ENCODE peak calls at places on chromosomes 1 and 21, in six cellular contexts. One of them, this sample, is unnamed.

GRCh38 chr1:5393591-5393990 is 598.6 kb downstream of the NPHP4 start:
- DNase-seq in NCI-H510A treated with DMSO at 0.1 percent for 48 hours: no peak
- DNase-seq in cardiac fibroblast: no peak
- DNase-seq in progenitor cell of endocrine pancreas: no peak
- DNase-seq in glomerular endothelial cell: no peak
- DNase-seq in putamen: no peak
- DNase-seq in this sample: no peak

GRCh38 chr1:233033366-233033765 is 83.0 kb downstream of the NTPCR start:
- DNase-seq in NCI-H510A treated with DMSO at 0.1 percent for 48 hours: no peak
- DNase-seq in cardiac fibroblast: peak
- DNase-seq in progenitor cell of endocrine pancreas: no peak
- DNase-seq in glomerular endothelial cell: no peak
- DNase-seq in putamen: no peak
- DNase-seq in this sample: no peak

GRCh38 chr21:33020558-33021100 is 5.1 kb upstream of the OLIG2 start:
- DNase-seq in NCI-H510A treated with DMSO at 0.1 percent for 48 hours: no peak
- DNase-seq in cardiac fibroblast: no peak
- DNase-seq in progenitor cell of endocrine pancreas: no peak
- DNase-seq in glomerular endothelial cell: no peak
- DNase-seq in putamen: no peak
- DNase-seq in this sample: no peak

GRCh38 chr1:107138767-107139445 is 1.9 kb upstream of the NTNG1 start:
- DNase-seq in NCI-H510A treated with DMSO at 0.1 percent for 48 hours: no peak
- DNase-seq in cardiac fibroblast: no peak
- DNase-seq in progenitor cell of endocrine pancreas: no peak
- DNase-seq in glomerular endothelial cell: no peak
- DNase-seq in putamen: no peak
- DNase-seq in this sample: no peak

GRCh38 chr1:8182034-8182761 is 135.7 kb upstream of the SLC45A1 start:
- DNase-seq in NCI-H510A treated with DMSO at 0.1 percent for 48 hours: peak
- DNase-seq in cardiac fibroblast: peak
- DNase-seq in progenitor cell of endocrine pancreas: no peak
- DNase-seq in glomerular endothelial cell: peak
- DNase-seq in putamen: no peak
- DNase-seq in this sample: no peak

GRCh38 chr1:66943361-66943969 is 18.7 kb downstream of the MIER1 start:
- DNase-seq in NCI-H510A treated with DMSO at 0.1 percent for 48 hours: no peak
- DNase-seq in cardiac fibroblast: peak
- DNase-seq in progenitor cell of endocrine pancreas: no peak
- DNase-seq in glomerular endothelial cell: no peak
- DNase-seq in putamen: no peak
- DNase-seq in this sample: no peak

GRCh38 chr1:223738465-223739365 is 26.4 kb downstream of the CAPN2 start:
- DNase-seq in NCI-H510A treated with DMSO at 0.1 percent for 48 hours: no peak
- DNase-seq in cardiac fibroblast: no peak
- DNase-seq in progenitor cell of endocrine pancreas: no peak
- DNase-seq in glomerular endothelial cell: no peak
- DNase-seq in putamen: no peak
- DNase-seq in this sample: no peak

GRCh38 chr1:14649976-14650375 is 51.5 kb downstream of the KAZN start:
- DNase-seq in NCI-H510A treated with DMSO at 0.1 percent for 48 hours: no peak
- DNase-seq in cardiac fibroblast: no peak
- DNase-seq in progenitor cell of endocrine pancreas: no peak
- DNase-seq in glomerular endothelial cell: no peak
- DNase-seq in putamen: no peak
- DNase-seq in this sample: no peak

GRCh38 chr21:34925597-34925996 is 123.5 kb downstream of the RUNX1 start:
- DNase-seq in NCI-H510A treated with DMSO at 0.1 percent for 48 hours: no peak
- DNase-seq in cardiac fibroblast: no peak
- DNase-seq in progenitor cell of endocrine pancreas: no peak
- DNase-seq in glomerular endothelial cell: no peak
- DNase-seq in putamen: no peak
- DNase-seq in this sample: no peak

GRCh38 chr1:83779565-83779964 is 219.4 kb downstream of the TTLL7 start:
- DNase-seq in NCI-H510A treated with DMSO at 0.1 percent for 48 hours: no peak
- DNase-seq in cardiac fibroblast: no peak
- DNase-seq in progenitor cell of endocrine pancreas: no peak
- DNase-seq in glomerular endothelial cell: no peak
- DNase-seq in putamen: no peak
- DNase-seq in this sample: no peak

GRCh38 chr1:64268653-64269557 is 65.5 kb downstream of the UBE2U start:
- DNase-seq in NCI-H510A treated with DMSO at 0.1 percent for 48 hours: peak
- DNase-seq in cardiac fibroblast: peak
- DNase-seq in progenitor cell of endocrine pancreas: peak
- DNase-seq in glomerular endothelial cell: peak
- DNase-seq in putamen: peak
- DNase-seq in this sample: peak

GRCh38 chr1:223707270-223708000 is 4.9 kb upstream of the CAPN2 start:
- DNase-seq in NCI-H510A treated with DMSO at 0.1 percent for 48 hours: peak
- DNase-seq in cardiac fibroblast: peak
- DNase-seq in progenitor cell of endocrine pancreas: no peak
- DNase-seq in glomerular endothelial cell: no peak
- DNase-seq in putamen: no peak
- DNase-seq in this sample: no peak

GRCh38 chr1:21586222-21586621 is 77.0 kb downstream of the ALPL start:
- DNase-seq in NCI-H510A treated with DMSO at 0.1 percent for 48 hours: no peak
- DNase-seq in cardiac fibroblast: no peak
- DNase-seq in progenitor cell of endocrine pancreas: no peak
- DNase-seq in glomerular endothelial cell: no peak
- DNase-seq in putamen: no peak
- DNase-seq in this sample: no peak

GRCh38 chr1:67680486-67680885 is 4.5 kb upstream of the GADD45A start:
- DNase-seq in NCI-H510A treated with DMSO at 0.1 percent for 48 hours: no peak
- DNase-seq in cardiac fibroblast: peak
- DNase-seq in progenitor cell of endocrine pancreas: no peak
- DNase-seq in glomerular endothelial cell: no peak
- DNase-seq in putamen: no peak
- DNase-seq in this sample: no peak

GRCh38 chr1:147600119-147601111 is 59.1 kb downstream of the BCL9 start:
- DNase-seq in NCI-H510A treated with DMSO at 0.1 percent for 48 hours: peak
- DNase-seq in cardiac fibroblast: peak
- DNase-seq in progenitor cell of endocrine pancreas: no peak
- DNase-seq in glomerular endothelial cell: no peak
- DNase-seq in putamen: no peak
- DNase-seq in this sample: no peak

GRCh38 chr1:44327679-44328491 is 27.2 kb downstream of the ERI3 start:
- DNase-seq in NCI-H510A treated with DMSO at 0.1 percent for 48 hours: peak
- DNase-seq in cardiac fibroblast: peak
- DNase-seq in progenitor cell of endocrine pancreas: no peak
- DNase-seq in glomerular endothelial cell: peak
- DNase-seq in putamen: no peak
- DNase-seq in this sample: peak

GRCh38 chr21:28066051-28066450 is 926.6 kb downstream of the LTN1 start:
- DNase-seq in NCI-H510A treated with DMSO at 0.1 percent for 48 hours: no peak
- DNase-seq in cardiac fibroblast: peak
- DNase-seq in progenitor cell of endocrine pancreas: no peak
- DNase-seq in glomerular endothelial cell: no peak
- DNase-seq in putamen: no peak
- DNase-seq in this sample: no peak

GRCh38 chr21:36124395-36124794 is 10.5 kb upstream of the CBR3 start:
- DNase-seq in NCI-H510A treated with DMSO at 0.1 percent for 48 hours: no peak
- DNase-seq in cardiac fibroblast: no peak
- DNase-seq in progenitor cell of endocrine pancreas: no peak
- DNase-seq in glomerular endothelial cell: no peak
- DNase-seq in putamen: no peak
- DNase-seq in this sample: no peak

GRCh38 chr1:66266350-66266749 is 267.6 kb upstream of the SGIP1 start:
- DNase-seq in NCI-H510A treated with DMSO at 0.1 percent for 48 hours: peak
- DNase-seq in cardiac fibroblast: no peak
- DNase-seq in progenitor cell of endocrine pancreas: no peak
- DNase-seq in glomerular endothelial cell: no peak
- DNase-seq in putamen: no peak
- DNase-seq in this sample: no peak

This sample was measured in head of caudate nucleus.